ENCODE peak calls at places on chromosomes 7 and 10, in five cellular contexts. J is CD8-positive, alpha-beta T cell; R is stomach; T is astrocyte of the spinal cord; F is fibroblast of lung. M is an unnamed sample.

GRCh38 chr7:145489609-145490008 is 627.0 kb upstream of the CNTNAP2 start:
- DNase-seq in J (no peak), R (no peak), T (no peak), F (no peak), M (no peak)

GRCh38 chr7:141073173-141073640 is 657 bp upstream of the TMEM178B start:
- DNase-seq in J (no peak), R (no peak), T (peak), F (peak), M (peak)

GRCh38 chr10:72243822-72244437 is 27.9 kb upstream of the ASCC1 start:
- DNase-seq in J (no peak), R (peak), T (peak), F (peak), M (peak)

GRCh38 chr10:114548662-114549061 is 109.4 kb downstream of the ABLIM1 start:
- DNase-seq in J (no peak), R (peak), T (peak), F (peak), M (peak)

GRCh38 chr10:63429280-63429679 is 36.5 kb downstream of the JMJD1C start:
- DNase-seq in J (no peak), R (no peak), T (peak), F (peak), M (peak)

GRCh38 chr10:13840036-13840435 is 253.3 kb downstream of the PRPF18 start:
- DNase-seq in J (no peak), R (no peak), T (no peak), F (no peak), M (no peak)

GRCh38 chr7:140403878-140404564 is at the start of gene RAB19:
- DNase-seq in J (peak), R (peak), T (no peak), F (no peak), M (no peak)

GRCh38 chr7:128067983-128068382 is 36.7 kb upstream of the LRRC4 start:
- DNase-seq in J (no peak), R (no peak), T (no peak), F (no peak), M (no peak)

GRCh38 chr10:126012485-126012884 is 116.1 kb downstream of the FANK1 start:
- DNase-seq in J (no peak), R (no peak), T (peak), F (peak), M (no peak)

GRCh38 chr7:41501466-41501865 is 201.4 kb downstream of the INHBA start:
- DNase-seq in J (no peak), R (no peak), T (no peak), F (no peak), M (no peak)

GRCh38 chr10:120184547-120185337 is 272.3 kb upstream of the PLPP4 start:
- DNase-seq in J (no peak), R (no peak), T (no peak), F (no peak), M (no peak)

GRCh38 chr10:13120786-13121499 is 21.0 kb downstream of the OPTN start:
- DNase-seq in J (no peak), R (no peak), T (no peak), F (no peak), M (peak)

GRCh38 chr7:98107313-98107691 is 640 bp downstream of the LMTK2 start:
- DNase-seq in J (no peak), R (peak), T (no peak), F (no peak), M (peak)

GRCh38 chr10:15370741-15371701 is at the start of gene FAM171A1:
- DNase-seq in J (peak), R (peak), T (peak), F (peak), M (peak)

GRCh38 chr10:47456794-47457527 is 27.0 kb downstream of the ANXA8 start:
- DNase-seq in J (no peak), R (no peak), T (no peak), F (no peak), M (no peak)

GRCh38 chr7:29415215-29415614 is 148.4 kb upstream of the PRR15 start:
- DNase-seq in J (no peak), R (no peak), T (no peak), F (no peak), M (no peak)

GRCh38 chr7:154640266-154640865 is 362.6 kb downstream of the PAXIP1 start:
- DNase-seq in J (no peak), R (no peak), T (no peak), F (no peak), M (no peak)

GRCh38 chr7:81492910-81493309 is 276.9 kb downstream of the HGF start:
- DNase-seq in J (no peak), R (no peak), T (no peak), F (no peak), M (no peak)

GRCh38 chr10:111126073-111126472 is 49.2 kb downstream of the ADRA2A start:
- DNase-seq in J (no peak), R (no peak), T (peak), F (peak), M (no peak)

GRCh38 chr10:44458671-44459403 is 73.9 kb upstream of the CXCL12 start:
- DNase-seq in J (no peak), R (no peak), T (no peak), F (no peak), M (no peak)

GRCh38 chr7:2803342-2803692 is 40.8 kb downstream of the GNA12 start:
- DNase-seq in J (no peak), R (no peak), T (no peak), F (no peak), M (no peak)

GRCh38 chr7:78178319-78178718 is 379.7 kb downstream of the PHTF2 start:
- DNase-seq in J (no peak), R (no peak), T (no peak), F (no peak), M (no peak)

GRCh38 chr7:50782376-50783208 is at the start of gene GRB10:
- DNase-seq in J (peak), R (no peak), T (peak), F (peak), M (no peak)

GRCh38 chr7:29563590-29564454 is at the start of gene PRR15:
- DNase-seq in J (no peak), R (peak), T (peak), F (peak), M (peak)

DNA sequence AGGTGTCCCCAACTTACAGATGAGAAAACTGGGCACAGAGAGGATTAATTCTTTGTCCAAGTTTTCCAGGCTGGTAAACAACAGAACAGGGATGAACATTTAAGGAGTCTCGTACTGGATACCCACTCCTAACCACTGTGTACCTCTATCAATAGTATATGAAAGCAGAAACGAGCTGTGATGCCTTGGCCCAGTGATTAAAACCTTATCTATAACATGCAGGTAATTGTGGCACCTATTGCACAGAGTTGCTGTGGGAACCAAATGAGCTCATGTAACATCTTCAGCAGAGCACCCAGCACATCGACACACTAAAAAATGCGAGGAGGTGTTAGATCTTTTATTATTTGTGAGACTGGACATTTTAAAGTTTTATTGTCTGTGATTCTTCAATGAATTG is 1.6 kb downstream of the TMEM273 start:
- DNase-seq in J (no peak), R (no peak), T (no peak), F (no peak), M (no peak)
- H3K4me3 ChIP-seq in J (no peak), R (peak), T (no peak), F (no peak), M (no peak)

DNA sequence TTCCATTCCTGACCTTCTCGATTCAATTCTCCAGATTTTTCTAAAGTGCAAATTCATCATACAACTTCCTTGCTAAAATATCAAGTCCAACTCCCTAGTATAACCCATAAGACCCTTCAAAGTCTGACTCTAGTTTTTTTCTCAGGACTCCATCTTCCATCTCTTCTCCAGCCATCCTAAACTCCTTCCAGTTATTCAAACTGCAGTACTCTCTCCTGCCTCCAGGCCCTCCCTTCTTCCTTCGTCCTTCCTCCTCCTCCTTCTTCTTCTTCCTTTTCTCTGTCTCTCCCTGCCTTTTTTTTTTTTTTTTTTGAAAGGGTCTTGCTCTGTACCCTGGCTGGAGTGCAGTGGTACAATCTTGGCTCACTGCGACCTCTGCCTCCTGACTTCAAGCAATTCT is 111.9 kb downstream of the RELN start:
- DNase-seq in J (no peak), R (no peak), T (no peak), F (no peak), M (no peak)
- TF ChIP-seq CTCF in J (no peak), R (no peak), T (no peak), F (no peak), M (peak)

GRCh38 chr7:14899065-14899464 is 3.5 kb downstream of the DGKB start:
- DNase-seq in J (no peak), R (no peak), T (no peak), F (peak), M (peak)
- H3K4me3 ChIP-seq in J (no peak), R (no peak), T (no peak), F (no peak), M (no peak)

GRCh38 chr10:5199398-5199797 is 2.8 kb downstream of the AKR1C4 start:
- DNase-seq in J (no peak), R (no peak), T (no peak), F (no peak), M (no peak)
- TF ChIP-seq CTCF in J (no peak), R (no peak), T (no peak), F (no peak), M (no peak)

GRCh38 chr10:17077905-17078289 is 51.7 kb downstream of the CUBN start:
- DNase-seq in J (no peak), R (no peak), T (no peak), F (no peak), M (no peak)
- H3K4me3 ChIP-seq in J (no peak), R (no peak), T (no peak), F (no peak), M (no peak)

DNA sequence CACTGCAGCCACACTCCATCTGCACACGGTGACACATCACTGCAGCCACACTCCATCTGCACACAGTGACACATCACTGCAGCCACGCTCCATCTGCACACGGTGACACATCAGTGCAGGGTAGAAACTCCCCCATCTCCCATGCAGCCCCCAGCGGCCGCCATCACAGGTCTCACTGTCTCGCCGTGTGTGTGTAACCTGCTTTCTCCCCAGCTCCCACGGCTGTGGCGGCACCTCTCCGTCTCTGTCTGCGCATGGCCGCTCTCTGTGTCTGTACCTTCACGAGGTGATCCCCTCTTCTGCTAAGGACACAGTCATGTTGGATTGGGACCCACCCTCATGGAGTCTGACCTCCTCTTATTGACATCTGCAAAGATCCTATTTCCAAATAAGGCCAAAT is 527.4 kb downstream of the PTPRN2 start:
- DNase-seq in J (no peak), R (no peak), T (no peak), F (no peak), M (no peak)
- TF ChIP-seq CTCF in J (no peak), R (no peak), T (no peak), F (no peak), M (no peak)

DNA sequence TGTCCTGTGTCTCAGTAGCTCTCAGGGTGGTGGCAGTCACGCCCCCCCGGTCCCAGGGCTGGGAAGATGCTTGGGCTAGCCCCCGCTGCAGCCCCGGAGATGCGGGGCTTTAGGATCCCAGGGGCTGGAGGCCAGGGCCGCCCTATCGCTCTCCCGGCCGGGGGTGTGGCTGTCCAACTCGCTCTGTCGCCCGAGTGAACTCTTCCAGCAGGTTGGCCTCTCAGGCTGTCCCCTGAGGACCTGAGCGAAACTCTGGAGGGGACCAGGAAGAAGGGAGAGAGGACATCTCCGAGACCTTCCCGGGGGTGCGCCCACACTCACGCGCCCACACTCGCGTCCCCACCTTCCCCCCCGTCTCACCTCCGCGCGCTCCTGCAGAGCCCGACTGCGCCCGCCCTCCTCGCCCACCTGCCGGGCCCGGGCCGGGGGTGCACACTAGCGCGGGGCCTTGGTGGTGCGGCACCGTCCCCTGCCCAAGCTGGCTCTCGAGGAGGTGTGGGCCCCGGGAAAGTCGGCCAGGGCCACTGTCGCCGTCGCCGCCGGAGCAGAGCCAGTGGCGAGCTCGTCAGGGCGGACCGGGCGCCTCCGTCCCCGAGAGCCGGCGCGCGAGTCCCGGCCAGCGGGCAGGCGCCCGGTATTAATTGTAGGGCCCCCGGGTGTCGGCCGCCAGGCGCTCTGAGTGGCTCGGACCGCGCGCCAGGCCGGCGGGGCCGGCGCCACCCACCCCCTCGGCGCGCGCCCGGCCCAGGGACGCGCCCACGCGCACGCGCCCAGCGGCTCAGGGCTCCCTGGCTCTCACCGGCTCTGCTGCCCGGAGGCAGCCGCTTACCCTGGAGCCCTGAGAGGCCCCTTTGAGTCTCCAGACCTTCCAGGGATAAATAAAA is 101.8 kb upstream of the SVIL start:
- DNase-seq in J (peak), R (peak), T (peak), F (peak), M (peak)
- H3K4me3 ChIP-seq in J (peak), R (peak), T (peak), F (peak), M (peak)

GRCh38 chr7:149179241-149179640 is 16.1 kb upstream of the ZNF282 start:
- DNase-seq in J (no peak), R (no peak), T (no peak), F (no peak), M (no peak)
- TF ChIP-seq CTCF in J (no peak), R (no peak), T (no peak), F (no peak), M (no peak)